ENCODE peak calls at places on chromosome X, in eight cellular contexts. D is right atrium auricular region, T is cardiac muscle cell, U is foreskin fibroblast, A is dorsolateral prefrontal cortex, F is hepatocyte, Z is GM23338, Q is transverse colon. M is an unnamed sample.

GRCh38 chrX:107710617-107711391 is 64.8 kb downstream of the TSC22D3 start:
- DNase-seq in Q (peak), U (peak), A (no peak), Z (peak), F (peak), D (no peak), T (peak), M (no peak)

GRCh38 chrX:11929476-11929875 is 171.4 kb downstream of the MSL3 start:
- DNase-seq in Q (no peak), Z (no peak), D (no peak), F (no peak), T (no peak), U (no peak), A (no peak), M (no peak)

GRCh38 chrX:105191878-105192277 is 28.6 kb downstream of the TEX13A start:
- DNase-seq in F (peak), A (no peak), T (peak), U (no peak), D (no peak), Q (no peak), Z (peak), M (no peak)

GRCh38 chrX:8684201-8684600 is 47.7 kb downstream of the ANOS1 start:
- DNase-seq in Q (no peak), F (no peak), Z (no peak), A (no peak), U (no peak), T (no peak), D (no peak), M (no peak)

GRCh38 chrX:19904778-19905367 is 17.5 kb upstream of the SH3KBP1 start:
- DNase-seq in Q (no peak), A (no peak), F (peak), Z (peak), T (peak), U (no peak), D (no peak), M (no peak)

GRCh38 chrX:101078716-101079115 is at the start of gene TMEM35A:
- DNase-seq in U (peak), A (no peak), Q (peak), D (no peak), Z (peak), F (peak), T (peak), M (no peak)

GRCh38 chrX:95076449-95076848 is 1402.4 kb downstream of the FAM133A start:
- DNase-seq in Q (no peak), F (peak), Z (peak), T (peak), D (no peak), U (no peak), A (no peak), M (no peak)

GRCh38 chrX:96432647-96433046 is 252.0 kb upstream of the DIAPH2 start:
- DNase-seq in D (no peak), Z (no peak), F (no peak), T (peak), U (peak), Q (no peak), A (no peak), M (no peak)

GRCh38 chrX:97529801-97530200 is 646.1 kb downstream of the RPA4 start:
- DNase-seq in A (no peak), U (no peak), F (peak), Q (no peak), T (peak), Z (no peak), D (no peak), M (no peak)

GRCh38 chrX:11290673-11291072 is 2.5 kb upstream of the AMELX start:
- DNase-seq in U (no peak), A (no peak), Q (no peak), D (no peak), Z (no peak), T (no peak), F (no peak), M (no peak)

GRCh38 chrX:70134116-70134477 is 850 bp downstream of the IGBP1 start:
- DNase-seq in Z (peak), F (peak), A (no peak), D (no peak), T (peak), U (peak), Q (peak), M (no peak)

GRCh38 chrX:132728296-132728695 is 230.1 kb downstream of the HS6ST2 start:
- DNase-seq in A (no peak), T (no peak), F (no peak), U (no peak), Q (no peak), D (no peak), Z (no peak), M (no peak)

GRCh38 chrX:25156323-25156722 is 140.6 kb upstream of the ARX start:
- DNase-seq in T (no peak), Q (no peak), F (peak), A (no peak), D (no peak), U (no peak), Z (no peak), M (no peak)

GRCh38 chrX:48938721-48939416 is 18.5 kb downstream of the OTUD5 start:
- DNase-seq in T (no peak), Z (no peak), U (no peak), Q (peak), F (no peak), D (no peak), A (no peak), M (no peak)

GRCh38 chrX:40267334-40268118 is 169.8 kb upstream of the BCOR start:
- DNase-seq in A (no peak), F (no peak), Z (no peak), Q (no peak), D (no peak), T (no peak), U (no peak), M (no peak)

GRCh38 chrX:37454537-37455285 is 105.5 kb downstream of the PRRG1 start:
- DNase-seq in T (peak), Q (peak), F (peak), D (no peak), A (no peak), Z (peak), U (peak), M (no peak)

GRCh38 chrX:119181491-119181890 is 53.9 kb upstream of the KIAA1210 start:
- DNase-seq in T (peak), U (no peak), Q (peak), D (no peak), Z (peak), A (no peak), F (peak), M (no peak)

GRCh38 chrX:118499295-118499694 is 3.7 kb downstream of the DOCK11 start:
- DNase-seq in A (no peak), D (no peak), U (no peak), T (no peak), Q (no peak), Z (peak), F (peak), M (no peak)

GRCh38 chrX:44876076-44876475 is 3.1 kb downstream of the KDM6A start:
- DNase-seq in A (no peak), Q (no peak), D (no peak), U (no peak), T (no peak), Z (no peak), F (no peak), M (no peak)
- H3K4me3 ChIP-seq in A (peak), Q (no peak), D (peak), U (peak), T (peak), Z (peak), F (peak), M (peak)

GRCh38 chrX:149881081-149881711 is at the start of gene MAGEA8:
- DNase-seq in Q (no peak), A (no peak), D (no peak), F (no peak), Z (peak), T (no peak), U (no peak), M (no peak)
- TF ChIP-seq CTCF in Q (no peak), A (no peak), D (no peak), F (no peak), Z (peak), T (no peak), U (no peak), M (no peak)

GRCh38 chrX:31929366-31929765 is 857.5 kb upstream of the FTHL17 start:
- DNase-seq in A (no peak), Q (no peak), Z (no peak), D (no peak), F (no peak), T (no peak), U (no peak), M (no peak)
- H3K4me3 ChIP-seq in A (no peak), Q (no peak), Z (no peak), D (no peak), F (no peak), T (no peak), U (no peak), M (no peak)

GRCh38 chrX:85927740-85928139 is 119.6 kb downstream of the CHM start:
- DNase-seq in D (no peak), T (no peak), Q (no peak), F (no peak), A (no peak), U (no peak), Z (no peak), M (no peak)

GRCh38 chrX:85928606-85929005 is 118.8 kb downstream of the CHM start:
- DNase-seq in T (no peak), D (no peak), U (no peak), F (no peak), A (no peak), Z (no peak), Q (no peak), M (no peak)

DNA sequence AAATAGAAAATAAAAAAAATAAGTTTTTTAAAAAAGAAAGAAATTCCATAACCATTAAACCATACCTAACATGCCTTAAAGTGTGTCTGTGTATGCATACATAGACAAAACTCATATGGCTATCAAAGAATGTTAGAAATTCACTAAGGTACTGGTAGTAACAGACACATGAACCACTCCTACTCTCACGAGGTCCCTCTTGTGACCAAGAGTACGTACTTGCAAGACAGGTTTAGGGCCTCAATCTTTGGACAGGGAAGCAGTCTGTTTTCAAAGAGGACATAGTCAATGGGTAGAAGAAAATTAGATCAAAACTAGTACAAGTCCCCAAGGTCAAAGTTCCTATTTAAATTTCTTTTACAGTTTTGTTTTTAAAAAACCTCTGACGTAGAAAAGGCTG is 117.3 kb downstream of the CHM start:
- DNase-seq in F (peak), A (no peak), T (no peak), U (no peak), D (no peak), Q (no peak), Z (no peak), M (no peak)
- TF ChIP-seq CTCF in F (no peak), A (no peak), T (no peak), U (no peak), D (no peak), Q (no peak), Z (no peak), M (no peak)

DNA sequence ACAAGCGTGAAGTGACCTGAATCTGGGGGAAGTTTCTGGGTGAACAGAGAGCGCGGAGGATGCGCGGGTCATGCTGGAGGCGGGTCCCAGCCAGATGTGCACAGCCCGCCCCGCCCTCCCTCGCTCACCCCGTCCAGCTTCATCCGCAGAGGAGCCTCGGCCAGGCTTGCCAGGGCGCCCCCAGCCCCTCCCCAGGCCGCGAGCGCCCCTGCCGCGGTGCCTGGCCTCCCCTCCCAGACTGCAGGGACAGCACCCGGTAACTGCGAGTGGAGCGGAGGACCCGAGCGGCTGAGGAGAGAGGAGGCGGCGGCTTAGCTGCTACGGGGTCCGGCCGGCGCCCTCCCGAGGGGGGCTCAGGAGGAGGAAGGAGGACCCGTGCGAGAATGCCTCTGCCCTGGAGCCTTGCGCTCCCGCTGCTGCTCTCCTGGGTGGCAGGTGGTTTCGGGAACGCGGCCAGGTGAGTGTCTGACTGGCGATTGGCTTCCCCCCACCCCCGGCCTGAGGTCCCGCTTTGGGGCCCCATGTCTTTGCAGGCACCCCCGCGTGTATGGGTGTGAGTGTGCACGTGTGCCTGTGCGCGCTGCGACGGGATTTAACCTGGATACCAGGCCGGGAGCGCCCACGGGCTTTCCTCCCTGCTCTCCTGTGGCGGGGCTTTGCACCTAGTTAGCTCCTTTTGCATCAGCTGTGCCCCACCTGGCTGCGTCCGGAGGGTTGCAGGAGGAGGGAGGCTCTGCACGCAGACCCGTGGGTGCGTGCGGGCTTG is at the start of gene EGFL6:
- DNase-seq in Z (peak), D (no peak), U (no peak), F (peak), Q (no peak), T (no peak), A (no peak), M (no peak)
- H3K4me3 ChIP-seq in Z (peak), D (peak), U (no peak), F (no peak), Q (no peak), T (peak), A (no peak), M (peak)

M was measured in thoracic aorta.